ENCODE peak calls at places on chromosomes 7 and 10, in four cellular contexts. K, J, U and B are unnamed samples.
A peak's percentile ranks its signal among the peaks of the same experiment; 100 is the strongest.

GRCh38 chr7:43362652-43363428 is 220.1 kb upstream of the STK17A start:
- DNase-seq in U (no peak), J (peak; percentile 37), K (no peak), B (no peak)

GRCh38 chr10:11536256-11536655 is 75.2 kb downstream of the USP6NL start:
- DNase-seq in U (no peak), J (no peak), K (no peak), B (no peak)

GRCh38 chr7:15508258-15508657 is 53.6 kb downstream of the AGMO start:
- DNase-seq in U (no peak), J (no peak), K (no peak), B (no peak)

GRCh38 chr7:106462365-106462859 is 177.6 kb upstream of the NAMPT start:
- DNase-seq in U (peak; percentile 10), J (no peak), K (no peak), B (no peak)

GRCh38 chr10:123743441-123744225 is 77.5 kb downstream of the GPR26 start:
- DNase-seq in J (no peak), K (peak; percentile 20), U (no peak), B (no peak)

GRCh38 chr7:8418627-8419245 is 14.7 kb upstream of the NXPH1 start:
- DNase-seq in K (no peak), U (peak; percentile 52), J (no peak), B (no peak)

GRCh38 chr7:70383369-70383768 is 748.6 kb upstream of the GALNT17 start:
- DNase-seq in K (no peak), J (no peak), U (no peak), B (no peak)

GRCh38 chr10:16789266-16789665 is 28.0 kb downstream of the RSU1 start:
- DNase-seq in K (no peak), J (no peak), U (no peak), B (no peak)

GRCh38 chr7:44073664-44074348 is 8.4 kb upstream of the PGAM2 start:
- DNase-seq in J (no peak), K (no peak), U (no peak), B (no peak)

GRCh38 chr10:103021897-103022286 is 103.8 kb downstream of the CNNM2 start:
- DNase-seq in U (peak; percentile 29), K (no peak), J (no peak), B (no peak)

GRCh38 chr10:64397125-64397524 is 875.9 kb downstream of the REEP3 start:
- DNase-seq in K (no peak), U (no peak), J (no peak), B (no peak)

GRCh38 chr7:6151994-6152735 is 120.3 kb downstream of the CYTH3 start:
- DNase-seq in U (no peak), J (no peak), K (no peak), B (no peak)

GRCh38 chr7:18900801-18901200 is 216.6 kb downstream of the TWIST1 start:
- DNase-seq in U (no peak), J (no peak), K (no peak), B (no peak)

GRCh38 chr7:102912742-102913141 is at the start of gene LRRC17:
- DNase-seq in J (peak; percentile 54), K (no peak), U (no peak), B (no peak)
- TF ChIP-seq EP300 in J (no peak), K (no peak), U (no peak), B (no peak)

GRCh38 chr10:133336131-133337078 is at the start of gene CALY:
- DNase-seq in U (no peak), K (no peak), J (no peak), B (no peak)
- H3K4me3 ChIP-seq in U (no peak within 1 kb of the TSS), K (peak within 1 kb of the TSS; percentile 38), J (peak within 1 kb of the TSS; percentile 28), B (peak within 1 kb of the TSS; percentile 48)

GRCh38 chr10:86037096-86037495 is 329.5 kb downstream of the GRID1 start:
- DNase-seq in K (peak; percentile 20), U (no peak), J (no peak), B (no peak)

GRCh38 chr10:86033581-86033980 is 333.0 kb downstream of the GRID1 start:
- DNase-seq in J (no peak), U (no peak), K (peak; percentile 53), B (no peak)

GRCh38 chr10:86036544-86036831 is 330.1 kb downstream of the GRID1 start:
- DNase-seq in J (no peak), U (no peak), K (peak; percentile 43), B (no peak)

GRCh38 chr10:86034710-86035109 is 331.9 kb downstream of the GRID1 start:
- DNase-seq in U (no peak), J (no peak), K (no peak), B (no peak)

GRCh38 chr10:86035791-86036543 is 330.6 kb downstream of the GRID1 start:
- DNase-seq in U (no peak), K (peak; percentile 53), J (no peak), B (no peak)
- TF ChIP-seq POLR2A in U (no peak), K (no peak), J (no peak), B (no peak)

GRCh38 chr7:36871355-36871738 is 147.1 kb upstream of the AOAH start:
- DNase-seq in U (no peak), K (no peak), J (no peak), B (no peak)

GRCh38 chr7:36875794-36876193 is 151.5 kb upstream of the AOAH start:
- DNase-seq in J (no peak), K (no peak), U (no peak), B (no peak)

GRCh38 chr7:36868727-36869411 is 144.6 kb upstream of the AOAH start:
- DNase-seq in K (no peak), U (no peak), J (no peak), B (no peak)

GRCh38 chr7:36871863-36872262 is 147.6 kb upstream of the AOAH start:
- DNase-seq in K (no peak), U (no peak), J (no peak), B (no peak)

GRCh38 chr7:36870625-36871354 is 146.5 kb upstream of the AOAH start:
- DNase-seq in K (no peak), U (no peak), J (no peak), B (no peak)
- TF ChIP-seq EP300 in K (no peak), U (no peak), J (no peak), B (no peak)

DNA sequence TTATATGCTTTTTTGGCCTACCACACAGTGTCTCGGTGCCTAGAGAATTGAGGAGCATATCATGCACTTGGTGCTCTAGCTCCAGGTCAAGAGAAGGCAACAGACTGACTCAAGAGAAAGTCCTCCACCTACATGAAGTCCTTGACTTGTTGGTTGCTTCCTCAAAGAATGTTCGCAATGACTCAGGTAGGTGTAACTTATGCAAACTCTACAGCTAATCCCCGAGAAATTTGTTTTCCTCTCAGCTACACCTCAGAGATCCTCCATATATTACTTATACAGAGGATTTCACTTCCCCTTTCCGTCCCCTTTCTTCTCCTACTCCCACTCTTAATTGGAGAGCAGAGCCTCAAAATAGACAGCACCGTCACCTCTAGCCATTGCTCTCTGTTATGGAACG is 1013.1 kb downstream of the KCNMA1 start:
- DNase-seq in U (no peak), K (no peak), J (no peak), B (no peak)
- H3K4me3 ChIP-seq in U (no peak overlapping the region), K (no peak overlapping the region), J (no peak overlapping the region), B (no peak overlapping the region)

GRCh38 chr10:6173203-6173602 is 29.5 kb upstream of the PFKFB3 start:
- DNase-seq in U (peak; percentile 45), K (no peak), J (no peak), B (no peak)

GRCh38 chr10:6175329-6176055 is 27.2 kb upstream of the PFKFB3 start:
- DNase-seq in J (no peak), K (no peak), U (no peak), B (no peak)

GRCh38 chr10:6170638-6171037 is 32.1 kb upstream of the PFKFB3 start:
- DNase-seq in U (no peak), J (no peak), K (no peak), B (no peak)

GRCh38 chr10:6174201-6174874 is 28.4 kb upstream of the PFKFB3 start:
- DNase-seq in U (no peak), J (no peak), K (no peak), B (no peak)

GRCh38 chr10:6171891-6172354 is 30.8 kb upstream of the PFKFB3 start:
- DNase-seq in U (no peak), J (no peak), K (no peak), B (no peak)
- TF ChIP-seq POLR2A in U (no peak), J (no peak), K (peak; percentile 34), B (no peak)